ENCODE peak calls at places on chromosomes 1 and 21, in five cellular contexts. W is uterus, J is spleen, B is GM12878, O is IMR-90. L is an unnamed sample. For H3K9me3 and H3K4me1, the result is how much of the 10 kb centered on the place peaks cover.

GRCh38 chr1:240244968-240245628 is 153.4 kb downstream of the FMN2 start:
- DNase-seq in W (no peak), J (no peak), B (no peak), O (peak), L (no peak)

GRCh38 chr1:79264975-79265818 is 258.7 kb upstream of the ADGRL4 start:
- DNase-seq in W (no peak), J (no peak), B (no peak), O (no peak), L (no peak)

GRCh38 chr21:10272216-10272615 is 249.2 kb upstream of the TPTE start:
- DNase-seq in W (no peak), J (no peak), B (no peak), O (no peak), L (no peak)

GRCh38 chr1:63674238-63674864 is 81.1 kb downstream of the PGM1 start:
- DNase-seq in W (peak), J (no peak), B (no peak), O (peak), L (peak)

GRCh38 chr1:222546548-222547259 is 1.2 kb downstream of the HHIPL2 start:
- DNase-seq in W (no peak), J (no peak), B (no peak), O (peak), L (no peak)

GRCh38 chr1:33047839-33048305 is 11.2 kb upstream of the AK2 start:
- DNase-seq in W (no peak), J (no peak), B (no peak), O (peak), L (no peak)

GRCh38 chr1:162349635-162350330 is 26.9 kb downstream of the SPATA46 start:
- DNase-seq in W (no peak), J (no peak), B (no peak), O (peak), L (no peak)

GRCh38 chr1:79679916-79680315 is 673.4 kb upstream of the ADGRL4 start:
- DNase-seq in W (no peak), J (no peak), B (no peak), O (no peak), L (no peak)

GRCh38 chr1:175016073-175016722 is 7.0 kb downstream of the MRPS14 start:
- DNase-seq in W (no peak), J (no peak), B (no peak), O (peak), L (no peak)

GRCh38 chr1:222058249-222058648 is 316.4 kb upstream of the DUSP10 start:
- DNase-seq in W (no peak), J (no peak), B (no peak), O (no peak), L (no peak)

GRCh38 chr1:115641762-115642167 is at the start of gene VANGL1:
- DNase-seq in W (peak), J (peak), B (no peak), O (peak), L (peak)

GRCh38 chr1:173095632-173096031 is 44.9 kb upstream of the TNFSF18 start:
- DNase-seq in W (no peak), J (no peak), B (no peak), O (peak), L (no peak)

GRCh38 chr1:231679109-231679508 is 52.5 kb downstream of the DISC1 start:
- DNase-seq in W (no peak), J (no peak), B (no peak), O (no peak), L (no peak)

GRCh38 chr21:17697474-17697873 is 84.8 kb upstream of the BTG3 start:
- DNase-seq in W (no peak), J (no peak), B (no peak), O (no peak), L (no peak)

GRCh38 chr1:81801032-81801833 is 499 bp downstream of the ADGRL2 start:
- DNase-seq in W (peak), J (peak), B (no peak), O (peak), L (peak)
- TF ChIP-seq POLR2A in W (peak), J (no peak), B (no peak), O (no peak), L (peak)

GRCh38 chr1:247147781-247148180 is 24.0 kb downstream of the ZNF124 start:
- DNase-seq in W (no peak), J (no peak), B (no peak), O (no peak), L (no peak)
- H3K9me3 ChIP-seq in W (under half), J (under half), B (under half), O (under half), L (under half)

GRCh38 chr21:14685568-14685967 is 139.5 kb upstream of the SAMSN1 start:
- DNase-seq in W (no peak), J (no peak), B (peak), O (no peak), L (no peak)

GRCh38 chr21:14678987-14679574 is 133.0 kb upstream of the SAMSN1 start:
- DNase-seq in W (no peak), J (no peak), B (no peak), O (no peak), L (no peak)

GRCh38 chr21:14686466-14687276 is 140.6 kb upstream of the SAMSN1 start:
- DNase-seq in W (no peak), J (peak), B (peak), O (no peak), L (no peak)

GRCh38 chr21:14684071-14684470 is 138.0 kb upstream of the SAMSN1 start:
- DNase-seq in W (no peak), J (no peak), B (peak), O (no peak), L (no peak)

GRCh38 chr21:14683021-14683420 is 136.9 kb upstream of the SAMSN1 start:
- DNase-seq in W (no peak), J (no peak), B (no peak), O (no peak), L (no peak)
- H3K4me1 ChIP-seq in W (under half), J (under half), B (under half), O (under half), L (under half)

GRCh38 chr1:187212377-187212776 is 383.6 kb downstream of the PLA2G4A start:
- DNase-seq in W (no peak), J (no peak), B (no peak), O (no peak), L (no peak)
- TF ChIP-seq POLR2A in W (no peak), J (no peak), B (no peak), O (no peak), L (no peak)

GRCh38 chr1:225638853-225639252 is 14.1 kb downstream of the ENAH start:
- DNase-seq in W (no peak), J (no peak), B (no peak), O (no peak), L (no peak)
- H3K9me3 ChIP-seq in W (under half), J (under half), B (under half), O (under half), L (under half)

DNA sequence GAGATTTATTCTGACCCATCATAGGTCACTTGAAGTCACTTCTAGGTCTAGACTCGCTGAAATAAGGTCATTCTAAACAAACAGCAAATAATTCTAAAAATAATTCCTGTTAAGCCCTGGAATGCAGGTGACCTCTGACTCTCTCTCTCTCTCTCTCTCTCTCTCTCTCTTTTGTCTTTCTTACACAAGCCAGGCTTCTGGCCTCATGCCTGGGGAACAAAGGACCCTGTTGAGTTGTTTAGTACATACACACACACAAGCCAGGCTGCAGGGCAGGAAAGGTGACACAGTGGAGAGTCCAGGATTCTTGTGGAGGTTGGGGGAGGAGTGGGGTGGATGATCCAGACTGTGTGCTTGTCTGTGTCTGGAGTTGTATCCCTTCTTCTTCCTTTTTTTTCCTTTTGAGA is 4.0 kb upstream of the MEX3A start:
- DNase-seq in W (no peak), J (no peak), B (no peak), O (peak), L (no peak)
- H3K4me1 ChIP-seq in W (under half), J (under half), B (under half), O (under half), L (under half)

L was measured in ovary.